ENCODE peak calls at places on chromosome 21, in ten cellular contexts. B is left ventricle myocardium inferior, G is K562, O is aorta, Z is heart right ventricle, T is posterior cingulate gyrus, L is memory B cell, J is fibroblast of villous mesenchyme, D is glutamatergic neuron, E is fibroblast of lung. H is an unnamed sample.

GRCh38 chr21:41217656-41218380 is 49.9 kb downstream of the BACE2 start:
- DNase-seq in B (peak), G (peak), O (peak), Z (peak), T (no peak), L (no peak), J (peak), D (no peak), E (peak), H (no peak)

GRCh38 chr21:37787456-37787855 is 128.8 kb downstream of the KCNJ6 start:
- DNase-seq in B (no peak), G (no peak), O (no peak), Z (no peak), T (no peak), L (no peak), J (peak), D (no peak), E (peak), H (no peak)

GRCh38 chr21:44456207-44456914 is 1.1 kb downstream of the LRRC3 start:
- DNase-seq in B (no peak), G (no peak), O (peak), Z (no peak), T (peak), L (no peak), J (no peak), D (no peak), E (no peak), H (no peak)

GRCh38 chr21:34020934-34021553 is 52.3 kb upstream of the MRPS6 start:
- DNase-seq in B (no peak), G (no peak), O (no peak), Z (no peak), T (no peak), L (no peak), J (no peak), D (no peak), E (no peak), H (no peak)

GRCh38 chr21:44349847-44350772 is 3.3 kb upstream of the TRPM2 start:
- DNase-seq in B (no peak), G (no peak), O (peak), Z (no peak), T (peak), L (no peak), J (no peak), D (no peak), E (no peak), H (no peak)

GRCh38 chr21:46031484-46031883 is 49.9 kb downstream of the COL6A1 start:
- DNase-seq in B (no peak), G (peak), O (no peak), Z (no peak), T (no peak), L (no peak), J (no peak), D (no peak), E (no peak), H (no peak)

GRCh38 chr21:36381841-36382589 is 3.2 kb upstream of the CHAF1B start:
- DNase-seq in B (no peak), G (no peak), O (no peak), Z (no peak), T (no peak), L (no peak), J (no peak), D (no peak), E (peak), H (no peak)

GRCh38 chr21:46507562-46507961 is 48.9 kb downstream of the DIP2A start:
- DNase-seq in B (no peak), G (no peak), O (no peak), Z (no peak), T (no peak), L (no peak), J (no peak), D (no peak), E (no peak), H (no peak)

GRCh38 chr21:40422851-40423635 is 423.9 kb downstream of the DSCAM start:
- DNase-seq in B (no peak), G (no peak), O (no peak), Z (no peak), T (no peak), L (no peak), J (no peak), D (no peak), E (no peak), H (no peak)

GRCh38 chr21:33495743-33496142 is 4.2 kb upstream of the DNAJC28 start:
- DNase-seq in B (no peak), G (no peak), O (no peak), Z (no peak), T (no peak), L (no peak), J (no peak), D (no peak), E (no peak), H (no peak)

GRCh38 chr21:37208056-37208705 is 59.0 kb downstream of the VPS26C start:
- DNase-seq in B (peak), G (peak), O (peak), Z (peak), T (peak), L (peak), J (no peak), D (peak), E (no peak), H (peak)

GRCh38 chr21:42146251-42146805 is 72.6 kb upstream of the ABCG1 start:
- DNase-seq in B (no peak), G (no peak), O (no peak), Z (no peak), T (no peak), L (no peak), J (no peak), D (no peak), E (no peak), H (no peak)

GRCh38 chr21:36785615-36786014 is 86.7 kb downstream of the SIM2 start:
- DNase-seq in B (no peak), G (no peak), O (no peak), Z (no peak), T (no peak), L (no peak), J (no peak), D (no peak), E (no peak), H (no peak)

GRCh38 chr21:26683996-26684395 is 110.9 kb upstream of the CYYR1 start:
- DNase-seq in B (no peak), G (no peak), O (no peak), Z (no peak), T (no peak), L (no peak), J (no peak), D (no peak), E (no peak), H (no peak)

GRCh38 chr21:23374155-23374554 is 2233.1 kb downstream of the MRPL39 start:
- DNase-seq in B (no peak), G (no peak), O (no peak), Z (no peak), T (no peak), L (no peak), J (no peak), D (no peak), E (no peak), H (no peak)

GRCh38 chr21:14880922-14881321 is 183.9 kb downstream of the NRIP1 start:
- DNase-seq in B (no peak), G (no peak), O (no peak), Z (no peak), T (no peak), L (no peak), J (peak), D (no peak), E (peak), H (no peak)

GRCh38 chr21:31873275-31873695 is 465 bp downstream of the HUNK start:
- DNase-seq in B (no peak), G (no peak), O (peak), Z (peak), T (no peak), L (no peak), J (no peak), D (peak), E (no peak), H (no peak)

GRCh38 chr21:35202431-35202830 is 153.3 kb upstream of the RUNX1 start:
- DNase-seq in B (no peak), G (no peak), O (no peak), Z (no peak), T (no peak), L (no peak), J (peak), D (no peak), E (peak), H (no peak)

GRCh38 chr21:35864039-35864438 is 196.3 kb downstream of the SETD4 start:
- DNase-seq in B (no peak), G (no peak), O (no peak), Z (no peak), T (no peak), L (no peak), J (no peak), D (no peak), E (no peak), H (no peak)

GRCh38 chr21:28212056-28212455 is 780.6 kb downstream of the LTN1 start:
- DNase-seq in B (no peak), G (no peak), O (no peak), Z (no peak), T (no peak), L (no peak), J (no peak), D (no peak), E (no peak), H (no peak)

GRCh38 chr21:40886006-40886405 is 39.0 kb upstream of the DSCAM start:
- DNase-seq in B (no peak), G (no peak), O (no peak), Z (no peak), T (no peak), L (no peak), J (no peak), D (no peak), E (no peak), H (no peak)

GRCh38 chr21:34889287-34889536 is 159.9 kb downstream of the RUNX1 start:
- DNase-seq in B (peak), G (no peak), O (peak), Z (peak), T (peak), L (peak), J (peak), D (no peak), E (peak), H (no peak)

GRCh38 chr21:27423073-27423472 is 456.2 kb upstream of the ADAMTS5 start:
- DNase-seq in B (peak), G (no peak), O (peak), Z (peak), T (no peak), L (no peak), J (peak), D (no peak), E (peak), H (no peak)

GRCh38 chr21:38938343-38938742 is 132.6 kb downstream of the ETS2 start:
- DNase-seq in B (no peak), G (no peak), O (no peak), Z (no peak), T (no peak), L (no peak), J (peak), D (no peak), E (peak), H (no peak)

GRCh38 chr21:38567577-38568360 is 69.5 kb upstream of the ERG start:
- DNase-seq in B (no peak), G (no peak), O (no peak), Z (no peak), T (no peak), L (no peak), J (peak), D (no peak), E (peak), H (no peak)

H was measured in pons.